ENCODE peak calls at places on chromosomes 1 and 21, in nine cellular contexts. M, X, V, W, K, Y, U, F and C are unnamed samples.

GRCh38 chr1:151988405-151988851 is 5.2 kb downstream of the S100A10 start:
- DNase-seq in M (peak), X (peak), V (no peak), W (no peak), K (peak), Y (peak), U (peak), F (no peak), C (no peak)

GRCh38 chr1:164311376-164311775 is 247.6 kb upstream of the PBX1 start:
- DNase-seq in M (peak), X (no peak), V (no peak), W (no peak), K (no peak), Y (no peak), U (peak), F (no peak), C (no peak)

GRCh38 chr1:43465694-43466152 is 12.0 kb upstream of the HYI start:
- DNase-seq in M (no peak), X (no peak), V (no peak), W (no peak), K (no peak), Y (no peak), U (no peak), F (no peak), C (no peak)

GRCh38 chr21:45831991-45832740 is 149.4 kb upstream of the COL6A1 start:
- DNase-seq in M (peak), X (no peak), V (peak), W (no peak), K (no peak), Y (peak), U (peak), F (peak), C (no peak)

GRCh38 chr21:37565530-37566223 is 199.1 kb downstream of the DYRK1A start:
- DNase-seq in M (peak), X (no peak), V (no peak), W (no peak), K (no peak), Y (peak), U (peak), F (no peak), C (no peak)

GRCh38 chr1:205703072-205703471 is 22.8 kb upstream of the SLC45A3 start:
- DNase-seq in M (no peak), X (no peak), V (no peak), W (no peak), K (no peak), Y (no peak), U (no peak), F (no peak), C (no peak)

GRCh38 chr21:26591543-26591942 is 18.5 kb upstream of the CYYR1 start:
- DNase-seq in M (no peak), X (no peak), V (no peak), W (no peak), K (no peak), Y (no peak), U (no peak), F (no peak), C (no peak)

GRCh38 chr1:147214842-147215539 is 10.1 kb downstream of the FMO5 start:
- DNase-seq in M (peak), X (no peak), V (no peak), W (no peak), K (no peak), Y (no peak), U (peak), F (no peak), C (no peak)

GRCh38 chr1:215566556-215567490 is at the start of gene KCTD3:
- DNase-seq in M (peak), X (peak), V (peak), W (peak), K (peak), Y (peak), U (peak), F (peak), C (no peak)

GRCh38 chr1:236492378-236492777 is 31.4 kb upstream of the LGALS8 start:
- DNase-seq in M (no peak), X (no peak), V (no peak), W (no peak), K (no peak), Y (no peak), U (no peak), F (no peak), C (no peak)